ENCODE peak calls at places on chromosomes 1 and 21, in eight cellular contexts. One of them, this sample, is unnamed.

GRCh38 chr1:223010552-223011229 is 132.4 kb downstream of the TLR5 start:
- DNase-seq in globus pallidus: no peak
- DNase-seq in caudate nucleus: no peak
- DNase-seq in AG08395: peak; percentile 36
- DNase-seq in tibial artery: no peak
- DNase-seq in Kasumi-1: no peak
- DNase-seq in activated CD4-positive, alpha-beta T cell treated with anti-CD3 and anti-CD28 coated beads, Interleukin-2, amount 50 U/mL, for 4 hours: no peak
- DNase-seq in occipital lobe: no peak
- DNase-seq in this sample: no peak

GRCh38 chr21:45612096-45613019 is 31.2 kb upstream of the PCBP3 start:
- DNase-seq in AG08395: peak; percentile 75
- DNase-seq in tibial artery: peak; percentile 47
- DNase-seq in Kasumi-1: no peak
- DNase-seq in occipital lobe: no peak
- DNase-seq in activated CD4-positive, alpha-beta T cell treated with anti-CD3 and anti-CD28 coated beads, Interleukin-2, amount 50 U/mL, for 4 hours: no peak
- DNase-seq in globus pallidus: no peak
- DNase-seq in caudate nucleus: no peak
- DNase-seq in this sample: no peak

GRCh38 chr1:22709891-22710687 is 550 bp upstream of the EPHB2 start:
- DNase-seq in Kasumi-1: peak; percentile 45
- DNase-seq in globus pallidus: peak; percentile 64
- DNase-seq in occipital lobe: peak; percentile 69
- DNase-seq in caudate nucleus: no peak
- DNase-seq in tibial artery: no peak
- DNase-seq in activated CD4-positive, alpha-beta T cell treated with anti-CD3 and anti-CD28 coated beads, Interleukin-2, amount 50 U/mL, for 4 hours: peak; percentile 7
- DNase-seq in AG08395: peak; percentile 83
- DNase-seq in this sample: peak; percentile 43

GRCh38 chr1:43844114-43844513 is 89.5 kb upstream of the ARTN start:
- DNase-seq in Kasumi-1: no peak
- DNase-seq in globus pallidus: no peak
- DNase-seq in occipital lobe: no peak
- DNase-seq in AG08395: no peak
- DNase-seq in tibial artery: no peak
- DNase-seq in activated CD4-positive, alpha-beta T cell treated with anti-CD3 and anti-CD28 coated beads, Interleukin-2, amount 50 U/mL, for 4 hours: no peak
- DNase-seq in caudate nucleus: no peak
- DNase-seq in this sample: no peak

GRCh38 chr1:42081475-42081874 is 71.7 kb upstream of the GUCA2B start:
- DNase-seq in activated CD4-positive, alpha-beta T cell treated with anti-CD3 and anti-CD28 coated beads, Interleukin-2, amount 50 U/mL, for 4 hours: no peak
- DNase-seq in AG08395: no peak
- DNase-seq in occipital lobe: no peak
- DNase-seq in Kasumi-1: no peak
- DNase-seq in caudate nucleus: no peak
- DNase-seq in globus pallidus: no peak
- DNase-seq in tibial artery: peak; percentile 60
- DNase-seq in this sample: no peak

GRCh38 chr1:112524986-112525385 is 16.2 kb downstream of the WNT2B start:
- DNase-seq in tibial artery: no peak
- DNase-seq in caudate nucleus: no peak
- DNase-seq in Kasumi-1: no peak
- DNase-seq in occipital lobe: no peak
- DNase-seq in AG08395: no peak
- DNase-seq in globus pallidus: no peak
- DNase-seq in activated CD4-positive, alpha-beta T cell treated with anti-CD3 and anti-CD28 coated beads, Interleukin-2, amount 50 U/mL, for 4 hours: no peak
- DNase-seq in this sample: no peak

GRCh38 chr1:92411511-92411910 is 75.2 kb downstream of the GFI1 start:
- DNase-seq in tibial artery: no peak
- DNase-seq in caudate nucleus: no peak
- DNase-seq in AG08395: peak; percentile 84
- DNase-seq in globus pallidus: no peak
- DNase-seq in activated CD4-positive, alpha-beta T cell treated with anti-CD3 and anti-CD28 coated beads, Interleukin-2, amount 50 U/mL, for 4 hours: no peak
- DNase-seq in occipital lobe: no peak
- DNase-seq in Kasumi-1: no peak
- DNase-seq in this sample: no peak

GRCh38 chr1:96259399-96259798 is 462.2 kb upstream of the PTBP2 start:
- DNase-seq in tibial artery: no peak
- DNase-seq in activated CD4-positive, alpha-beta T cell treated with anti-CD3 and anti-CD28 coated beads, Interleukin-2, amount 50 U/mL, for 4 hours: no peak
- DNase-seq in caudate nucleus: no peak
- DNase-seq in globus pallidus: no peak
- DNase-seq in occipital lobe: no peak
- DNase-seq in AG08395: no peak
- DNase-seq in Kasumi-1: no peak
- DNase-seq in this sample: no peak